ENCODE peak calls at places on chromosomes 2 and 18, in five cellular contexts. D, S, U, P and G are unnamed samples.
A peak's percentile ranks its signal among the peaks of the same experiment; 100 is the strongest.

GRCh38 chr2:69601179-69601612 is 42.3 kb downstream of the AAK1 start:
- DNase-seq in D (no peak), S (peak; percentile 86), U (peak; percentile 30), P (peak; percentile 97), G (no peak)

GRCh38 chr2:88627856-88628568 is 748 bp upstream of the EIF2AK3 start:
- DNase-seq in P (peak; percentile 97), U (peak; percentile 98), D (peak; percentile 92), S (peak; percentile 99), G (no peak)

GRCh38 chr18:23422751-23423418 is 30.2 kb upstream of the RIOK3 start:
- DNase-seq in U (no peak), D (no peak), P (peak; percentile 16), S (peak; percentile 69), G (no peak)

GRCh38 chr2:213152888-213153287 is 1.5 kb upstream of the IKZF2 start:
- DNase-seq in P (no peak), S (no peak), U (no peak), D (no peak), G (no peak)

GRCh38 chr2:190867832-190868231 is 12.8 kb upstream of the GLS start:
- DNase-seq in P (no peak), D (no peak), U (no peak), S (no peak), G (no peak)

GRCh38 chr2:156803243-156803642 is 367.1 kb downstream of the GPD2 start:
- DNase-seq in P (no peak), S (no peak), U (peak; percentile 46), D (peak; percentile 36), G (no peak)

GRCh38 chr18:58625839-58626238 is 3.1 kb downstream of the ALPK2 start:
- DNase-seq in D (no peak), U (no peak), P (no peak), S (no peak), G (no peak)

GRCh38 chr2:157459486-157459885 is 15.6 kb upstream of the CYTIP start:
- DNase-seq in P (no peak), U (no peak), D (no peak), S (no peak), G (no peak)

GRCh38 chr2:238834982-238835381 is 12.9 kb upstream of the TWIST2 start:
- DNase-seq in D (no peak), P (no peak), S (no peak), U (no peak), G (no peak)

GRCh38 chr2:106894545-106894944 is 8.6 kb upstream of the ST6GAL2 start:
- DNase-seq in D (no peak), S (no peak), P (no peak), U (no peak), G (no peak)

GRCh38 chr18:3499498-3499897 is 49.5 kb downstream of the TGIF1 start:
- DNase-seq in D (peak; percentile 64), U (peak; percentile 76), S (peak; percentile 24), P (no peak), G (no peak)

GRCh38 chr18:13332874-13333273 is 114.3 kb downstream of the LDLRAD4 start:
- DNase-seq in P (no peak), D (no peak), S (no peak), U (no peak), G (no peak)

GRCh38 chr18:45920367-45920766 is 46.8 kb downstream of the EPG5 start:
- DNase-seq in S (no peak), P (peak; percentile 62), U (no peak), D (no peak), G (no peak)

GRCh38 chr2:240932001-240932723 is 26.0 kb downstream of the CROCC2 start:
- DNase-seq in D (peak; percentile 24), U (no peak), S (no peak), P (no peak), G (no peak)

GRCh38 chr18:4106407-4107033 is 348.6 kb downstream of the DLGAP1 start:
- DNase-seq in D (peak; percentile 70), U (peak; percentile 75), P (peak; percentile 52), S (peak; percentile 29), G (peak; percentile 84)

GRCh38 chr18:78650926-78651325 is 328.7 kb upstream of the SALL3 start:
- DNase-seq in U (no peak), D (no peak), P (no peak), S (no peak), G (no peak)

GRCh38 chr2:172671506-172671905 is 64.1 kb upstream of the RAPGEF4 start:
- DNase-seq in S (no peak), D (no peak), P (peak; percentile 27), U (no peak), G (no peak)

GRCh38 chr2:81050580-81050979 is 746.0 kb upstream of the LRRTM1 start:
- DNase-seq in P (no peak), S (no peak), U (peak; percentile 31), D (no peak), G (no peak)
- H2BK5ac ChIP-seq in P (no peak overlapping the region), S (no peak overlapping the region), U (no peak overlapping the region), D (no peak overlapping the region), G (no peak overlapping the region)

GRCh38 chr2:15745907-15746306 is 154.2 kb downstream of the DDX1 start:
- DNase-seq in U (no peak), S (no peak), P (no peak), D (no peak), G (no peak)
- H2BK5ac ChIP-seq in U (no peak overlapping the region), S (peak overlapping the region; percentile 20), P (no peak overlapping the region), D (no peak overlapping the region), G (no peak overlapping the region)

GRCh38 chr18:55650363-55650870 is 62.4 kb upstream of the TCF4 start:
- DNase-seq in P (peak; percentile 42), U (no peak), S (peak; percentile 32), D (no peak), G (no peak)

GRCh38 chr18:55647331-55647730 is 59.3 kb upstream of the TCF4 start:
- DNase-seq in P (no peak), D (no peak), U (no peak), S (no peak), G (no peak)

DNA sequence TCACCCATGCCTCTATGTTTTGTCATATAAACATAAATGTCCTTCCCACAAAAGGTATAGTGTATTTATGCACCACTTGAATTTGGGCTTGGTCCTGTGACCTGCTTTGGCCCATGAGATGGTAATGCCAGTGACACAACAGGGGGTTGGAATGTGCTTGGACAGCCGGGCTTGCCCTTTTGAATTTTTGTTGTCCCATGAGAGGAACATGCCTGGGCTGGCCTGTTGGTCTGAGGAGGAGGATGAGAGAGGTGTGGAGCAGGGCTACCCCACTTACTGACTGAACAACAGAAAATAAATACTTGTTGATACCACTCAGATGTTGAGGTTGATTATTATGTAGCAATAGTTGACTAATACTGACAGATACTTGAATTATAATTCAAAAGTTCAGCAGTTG is 63.2 kb upstream of the TCF4 start:
- DNase-seq in S (no peak), D (no peak), U (no peak), P (no peak), G (no peak)
- H2BK5ac ChIP-seq in S (no peak overlapping the region), D (no peak overlapping the region), U (no peak overlapping the region), P (peak overlapping the region; percentile 37), G (no peak overlapping the region)

GRCh38 chr2:8976847-8977246 is 26.6 kb downstream of the MBOAT2 start:
- DNase-seq in P (no peak), S (no peak), D (no peak), U (no peak), G (no peak)
- H2BK5ac ChIP-seq in P (no peak overlapping the region), S (no peak overlapping the region), D (no peak overlapping the region), U (no peak overlapping the region), G (no peak overlapping the region)